ENCODE peak calls at places on chromosomes 13 and 19, in eight cellular contexts. S is T-helper 9 cell; P is fibroblast of pulmonary artery; U is HuH-7.5; N is occipital lobe; W is BJ; X is stimulated activated CD4-positive, alpha-beta T cell treated with anti-CD3 and anti-CD28 coated beads, Interleukin-15, amount 100 ng/mL, for 24 hours; M is A172. K is an unnamed sample.

GRCh38 chr13:29339386-29340272 is 255.9 kb downstream of the SLC7A1 start:
- DNase-seq in S (no peak), P (no peak), U (no peak), N (no peak), W (no peak), X (no peak), M (no peak), K (no peak)

GRCh38 chr13:92573467-92574057 is 653.0 kb upstream of the GPC6 start:
- DNase-seq in S (no peak), P (peak), U (peak), N (no peak), W (no peak), X (no peak), M (peak), K (no peak)

GRCh38 chr19:53795019-53795418 is 29.1 kb downstream of the NLRP12 start:
- DNase-seq in S (no peak), P (no peak), U (no peak), N (no peak), W (no peak), X (no peak), M (no peak), K (no peak)

GRCh38 chr19:45499196-45500180 is 1.2 kb downstream of the PPM1N start:
- DNase-seq in S (peak), P (no peak), U (peak), N (no peak), W (no peak), X (peak), M (no peak), K (no peak)

GRCh38 chr13:38202730-38203129 is 146.9 kb upstream of the UFM1 start:
- DNase-seq in S (no peak), P (peak), U (no peak), N (no peak), W (peak), X (peak), M (peak), K (no peak)

GRCh38 chr13:19643652-19644051 is 10.2 kb downstream of the MPHOSPH8 start:
- DNase-seq in S (no peak), P (no peak), U (no peak), N (no peak), W (no peak), X (no peak), M (no peak), K (no peak)

GRCh38 chr13:23865065-23865464 is 24.1 kb downstream of the MIPEP start:
- DNase-seq in S (no peak), P (no peak), U (no peak), N (no peak), W (no peak), X (no peak), M (no peak), K (no peak)

GRCh38 chr13:97224544-97225324 is 2.6 kb downstream of the MBNL2 start:
- DNase-seq in S (peak), P (peak), U (no peak), N (no peak), W (no peak), X (peak), M (no peak), K (no peak)

GRCh38 chr19:19628499-19629134 is 597 bp upstream of the LPAR2 start:
- DNase-seq in S (peak), P (peak), U (no peak), N (no peak), W (no peak), X (peak), M (no peak), K (no peak)

GRCh38 chr19:1252818-1253513 is 4.6 kb downstream of the MIDN start:
- DNase-seq in S (peak), P (peak), U (no peak), N (peak), W (peak), X (peak), M (peak), K (peak)

GRCh38 chr13:106156468-106156867 is 379.0 kb downstream of the EFNB2 start:
- DNase-seq in S (no peak), P (peak), U (no peak), N (no peak), W (peak), X (no peak), M (peak), K (no peak)

GRCh38 chr13:37134411-37135041 is 29.1 kb upstream of the CSNK1A1L start:
- DNase-seq in S (no peak), P (peak), U (no peak), N (no peak), W (no peak), X (no peak), M (peak), K (no peak)

GRCh38 chr13:113152894-113153809 is 5.3 kb upstream of the PROZ start:
- DNase-seq in S (peak), P (peak), U (peak), N (no peak), W (no peak), X (peak), M (no peak), K (peak)

GRCh38 chr13:76803831-76804230 is 82.4 kb downstream of the KCTD12 start:
- DNase-seq in S (no peak), P (no peak), U (no peak), N (no peak), W (no peak), X (no peak), M (no peak), K (no peak)

GRCh38 chr13:20231839-20232555 is at the start of gene GJB6:
- DNase-seq in S (no peak), P (no peak), U (no peak), N (no peak), W (no peak), X (peak), M (no peak), K (no peak)

K was measured in dorsolateral prefrontal cortex.